ENCODE peak calls at places on chromosomes 1 and 21, in four cellular contexts. One of them, this sample, is unnamed.
A peak's percentile ranks its signal among the peaks of the same experiment; 100 is the strongest.

GRCh38 chr1:26862781-26863676 is at the start of gene SFN:
- DNase-seq in K562: peak; percentile 96
- DNase-seq in HepG2: peak; percentile 85
- DNase-seq in GM12878: no peak
- DNase-seq in this sample: peak; percentile 84

GRCh38 chr1:30518186-30518585 is 205.2 kb downstream of the MATN1 start:
- DNase-seq in K562: no peak
- DNase-seq in HepG2: no peak
- DNase-seq in GM12878: no peak
- DNase-seq in this sample: peak; percentile 23

GRCh38 chr1:38803647-38804046 is 55.9 kb downstream of the RRAGC start:
- DNase-seq in K562: no peak
- DNase-seq in HepG2: no peak
- DNase-seq in GM12878: no peak
- DNase-seq in this sample: peak; percentile 48

GRCh38 chr1:99943238-99943794 is 26.5 kb upstream of the SLC35A3 start:
- DNase-seq in K562: no peak
- DNase-seq in HepG2: peak; percentile 12
- DNase-seq in GM12878: no peak
- DNase-seq in this sample: no peak

GRCh38 chr1:12087797-12088314 is 24.8 kb downstream of the TNFRSF8 start:
- DNase-seq in K562: no peak
- DNase-seq in HepG2: no peak
- DNase-seq in GM12878: peak; percentile 76
- DNase-seq in this sample: no peak

GRCh38 chr21:39518055-39518844 is 66.5 kb downstream of the SH3BGR start:
- DNase-seq in K562: peak; percentile 90
- DNase-seq in HepG2: peak; percentile 60
- DNase-seq in GM12878: peak; percentile 4
- DNase-seq in this sample: peak; percentile 43

GRCh38 chr1:180098242-180098995 is 56.2 kb upstream of the QSOX1 start:
- DNase-seq in K562: no peak
- DNase-seq in HepG2: no peak
- DNase-seq in GM12878: no peak
- DNase-seq in this sample: no peak

GRCh38 chr21:38327984-38328383 is 71.2 kb downstream of the KCNJ15 start:
- DNase-seq in K562: no peak
- DNase-seq in HepG2: no peak
- DNase-seq in GM12878: peak; percentile 24
- DNase-seq in this sample: no peak

GRCh38 chr1:113905435-113905861 is 322 bp downstream of the DCLRE1B start:
- DNase-seq in K562: peak; percentile 47
- DNase-seq in HepG2: peak; percentile 15
- DNase-seq in GM12878: no peak
- DNase-seq in this sample: no peak

GRCh38 chr1:210342986-210343780 is 14.5 kb downstream of the HHAT start:
- DNase-seq in K562: no peak
- DNase-seq in HepG2: no peak
- DNase-seq in GM12878: peak; percentile 72
- DNase-seq in this sample: no peak

GRCh38 chr21:45856940-45857339 is 124.6 kb upstream of the COL6A1 start:
- DNase-seq in K562: no peak
- DNase-seq in HepG2: no peak
- DNase-seq in GM12878: no peak
- DNase-seq in this sample: no peak

GRCh38 chr1:6322161-6322560 is 61.3 kb upstream of the GPR153 start:
- DNase-seq in K562: no peak
- DNase-seq in HepG2: no peak
- DNase-seq in GM12878: no peak
- DNase-seq in this sample: no peak

GRCh38 chr1:109914587-109915240 is 4.1 kb downstream of the CSF1 start:
- DNase-seq in K562: no peak
- DNase-seq in HepG2: no peak
- DNase-seq in GM12878: no peak
- DNase-seq in this sample: no peak

GRCh38 chr1:85274969-85275453 is 1.4 kb downstream of the BCL10 start:
- DNase-seq in K562: no peak
- DNase-seq in HepG2: peak; percentile 29
- DNase-seq in GM12878: no peak
- DNase-seq in this sample: no peak

GRCh38 chr1:17597651-17598050 is 58.2 kb downstream of the ARHGEF10L start:
- DNase-seq in K562: no peak
- DNase-seq in HepG2: no peak
- DNase-seq in GM12878: no peak
- DNase-seq in this sample: no peak

GRCh38 chr1:1157914-1158710 is 15.6 kb upstream of the TTLL10 start:
- DNase-seq in K562: peak; percentile 83
- DNase-seq in HepG2: peak; percentile 66
- DNase-seq in GM12878: no peak
- DNase-seq in this sample: no peak

GRCh38 chr1:35931424-35932157 is 686 bp downstream of the AGO3 start:
- DNase-seq in K562: no peak
- DNase-seq in HepG2: peak; percentile 3
- DNase-seq in GM12878: no peak
- DNase-seq in this sample: no peak

GRCh38 chr1:192771341-192771740 is 37.5 kb upstream of the RGS2 start:
- DNase-seq in K562: no peak
- DNase-seq in HepG2: no peak
- DNase-seq in GM12878: no peak
- DNase-seq in this sample: no peak

GRCh38 chr21:44487831-44488230 is 32.5 kb downstream of the LRRC3 start:
- DNase-seq in K562: peak; percentile 72
- DNase-seq in HepG2: peak; percentile 30
- DNase-seq in GM12878: no peak
- DNase-seq in this sample: peak; percentile 43

GRCh38 chr21:38853421-38853919 is 47.7 kb downstream of the ETS2 start:
- DNase-seq in K562: no peak
- DNase-seq in HepG2: peak; percentile 30
- DNase-seq in GM12878: no peak
- DNase-seq in this sample: peak; percentile 37

GRCh38 chr21:38289697-38290096 is 32.9 kb downstream of the KCNJ15 start:
- DNase-seq in K562: no peak
- DNase-seq in HepG2: no peak
- DNase-seq in GM12878: no peak
- DNase-seq in this sample: no peak

GRCh38 chr1:182196897-182197546 is 135.5 kb upstream of the ZNF648 start:
- DNase-seq in K562: no peak
- DNase-seq in HepG2: no peak
- DNase-seq in GM12878: no peak
- DNase-seq in this sample: no peak

GRCh38 chr1:36512842-36513241 is 30.1 kb upstream of the CSF3R start:
- DNase-seq in K562: no peak
- DNase-seq in HepG2: no peak
- DNase-seq in GM12878: no peak
- DNase-seq in this sample: no peak

GRCh38 chr1:91732291-91732953 is 153.5 kb downstream of the TGFBR3 start:
- DNase-seq in K562: peak; percentile 85
- DNase-seq in HepG2: no peak
- DNase-seq in GM12878: no peak
- DNase-seq in this sample: no peak

GRCh38 chr1:236486315-236486714 is 37.5 kb upstream of the LGALS8 start:
- DNase-seq in K562: no peak
- DNase-seq in HepG2: no peak
- DNase-seq in GM12878: no peak
- DNase-seq in this sample: no peak

GRCh38 chr1:109928591-109929111 is 18.0 kb downstream of the CSF1 start:
- DNase-seq in K562: no peak
- DNase-seq in HepG2: no peak
- DNase-seq in GM12878: no peak
- DNase-seq in this sample: no peak

GRCh38 chr1:77143529-77144121 is 75.6 kb downstream of the PIGK start:
- DNase-seq in K562: no peak
- DNase-seq in HepG2: no peak
- DNase-seq in GM12878: no peak
- DNase-seq in this sample: no peak

GRCh38 chr1:77218477-77219165 is 609 bp downstream of the PIGK start:
- DNase-seq in K562: no peak
- DNase-seq in HepG2: no peak
- DNase-seq in GM12878: no peak
- DNase-seq in this sample: no peak

GRCh38 chr1:49297783-49298182 is 521.1 kb upstream of the BEND5 start:
- DNase-seq in K562: no peak
- DNase-seq in HepG2: no peak
- DNase-seq in GM12878: no peak
- DNase-seq in this sample: no peak

GRCh38 chr1:53617382-53618217 is 121.4 kb downstream of the GLIS1 start:
- DNase-seq in K562: no peak
- DNase-seq in HepG2: no peak
- DNase-seq in GM12878: no peak
- DNase-seq in this sample: no peak

GRCh38 chr1:95168638-95169411 is 51.7 kb downstream of the TLCD4 start:
- DNase-seq in K562: no peak
- DNase-seq in HepG2: no peak
- DNase-seq in GM12878: no peak
- DNase-seq in this sample: no peak

GRCh38 chr1:95171270-95172245 is 54.4 kb downstream of the TLCD4 start:
- DNase-seq in K562: no peak
- DNase-seq in HepG2: no peak
- DNase-seq in GM12878: no peak
- DNase-seq in this sample: no peak

GRCh38 chr1:95169544-95169943 is 52.4 kb downstream of the TLCD4 start:
- DNase-seq in K562: peak; percentile 57
- DNase-seq in HepG2: peak; percentile 46
- DNase-seq in GM12878: no peak
- DNase-seq in this sample: no peak
- TF ChIP-seq HDAC6 in K562: no peak
- TF ChIP-seq HDAC6 in HepG2: no peak
- TF ChIP-seq HDAC6 in GM12878: no peak
- TF ChIP-seq HDAC6 in this sample: no peak

GRCh38 chr1:116908821-116909510 is 750 bp upstream of the PTGFRN start:
- DNase-seq in K562: no peak
- DNase-seq in HepG2: no peak
- DNase-seq in GM12878: no peak
- DNase-seq in this sample: no peak
- TF ChIP-seq CHD2 in K562: no peak
- TF ChIP-seq CHD2 in HepG2: no peak
- TF ChIP-seq CHD2 in GM12878: no peak
- TF ChIP-seq CHD2 in this sample: no peak

DNA sequence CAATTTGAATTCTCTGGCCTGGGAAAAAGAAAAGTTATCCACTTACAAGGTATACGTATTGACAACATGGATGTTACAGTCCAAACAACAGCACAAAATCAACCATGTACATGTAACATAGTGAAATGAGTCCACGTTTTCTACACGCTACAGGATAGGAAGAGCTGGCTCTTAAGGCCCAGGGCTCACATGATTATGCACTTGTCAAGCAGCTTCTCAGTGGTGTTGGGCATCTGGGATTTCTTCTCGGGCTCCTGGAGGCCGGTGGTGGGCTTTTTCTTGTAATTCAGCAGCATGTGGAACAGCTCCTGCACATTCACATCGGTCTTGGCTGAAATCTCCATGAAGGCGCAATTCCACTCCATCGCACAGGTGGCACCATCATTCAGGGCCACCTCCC is 4.0 kb downstream of the DIRAS3 start:
- DNase-seq in K562: no peak
- DNase-seq in HepG2: no peak
- DNase-seq in GM12878: no peak
- DNase-seq in this sample: no peak
- TF ChIP-seq HDAC6 in K562: no peak
- TF ChIP-seq HDAC6 in HepG2: no peak
- TF ChIP-seq HDAC6 in GM12878: no peak
- TF ChIP-seq HDAC6 in this sample: no peak

GRCh38 chr21:16741228-16741665 is 771.6 kb upstream of the CXADR start:
- DNase-seq in K562: no peak
- DNase-seq in HepG2: no peak
- DNase-seq in GM12878: no peak
- DNase-seq in this sample: no peak

GRCh38 chr21:16742116-16742515 is 770.7 kb upstream of the CXADR start:
- DNase-seq in K562: no peak
- DNase-seq in HepG2: no peak
- DNase-seq in GM12878: no peak
- DNase-seq in this sample: no peak
- TF ChIP-seq CHD2 in K562: no peak
- TF ChIP-seq CHD2 in HepG2: no peak
- TF ChIP-seq CHD2 in GM12878: no peak
- TF ChIP-seq CHD2 in this sample: no peak